ENCODE peak calls at places on chromosomes 7 and 10, in five cellular contexts. M is sigmoid colon; E is NCI-H1092 treated with DMSO at 0.1 percent for 48 hours; G is CD8-positive, alpha-beta T cell; V is posterior vena cava. X is an unnamed sample.

GRCh38 chr7:39560398-39560797 is 5.8 kb upstream of the YAE1 start:
- DNase-seq in M (no peak), G (no peak), E (no peak), V (no peak), X (peak)

GRCh38 chr10:17028843-17029580 is 100.6 kb downstream of the CUBN start:
- DNase-seq in M (no peak), G (no peak), V (no peak), E (no peak), X (no peak)

GRCh38 chr10:128839134-128839533 is 627.9 kb upstream of the MGMT start:
- DNase-seq in V (no peak), G (no peak), E (no peak), M (no peak), X (no peak)

GRCh38 chr7:32958046-32959025 is 1.1 kb downstream of the FKBP9 start:
- DNase-seq in V (peak), G (no peak), M (peak), E (peak), X (peak)

GRCh38 chr7:38629621-38630020 is 1.6 kb downstream of the AMPH start:
- DNase-seq in G (no peak), E (peak), V (no peak), M (no peak), X (peak)

GRCh38 chr7:112462236-112462635 is 12.0 kb downstream of the IFRD1 start:
- DNase-seq in E (no peak), M (no peak), V (no peak), G (no peak), X (no peak)

GRCh38 chr10:7314068-7314646 is 96.7 kb downstream of the SFMBT2 start:
- DNase-seq in V (no peak), E (no peak), M (no peak), G (no peak), X (no peak)

GRCh38 chr7:98630770-98631169 is 13.7 kb downstream of the NPTX2 start:
- DNase-seq in G (no peak), E (no peak), M (no peak), V (no peak), X (no peak)

GRCh38 chr7:74464931-74465906 is 11.5 kb downstream of the GTF2IRD1 start:
- DNase-seq in E (no peak), V (no peak), M (no peak), G (no peak), X (peak)

GRCh38 chr7:108071551-108071950 is 58.6 kb downstream of the LAMB4 start:
- DNase-seq in E (peak), G (no peak), M (no peak), V (no peak), X (no peak)

GRCh38 chr10:120978589-120979252 is 127.6 kb downstream of the WDR11 start:
- DNase-seq in G (no peak), M (no peak), E (no peak), V (no peak), X (peak)

GRCh38 chr7:94696981-94697670 is 41.2 kb upstream of the SGCE start:
- DNase-seq in E (no peak), M (peak), G (no peak), V (no peak), X (no peak)

GRCh38 chr10:7272008-7272407 is 138.8 kb downstream of the SFMBT2 start:
- DNase-seq in E (no peak), M (no peak), G (no peak), V (no peak), X (no peak)

GRCh38 chr7:89607797-89608196 is 546.5 kb upstream of the STEAP1 start:
- DNase-seq in E (no peak), V (no peak), M (no peak), G (no peak), X (no peak)

GRCh38 chr7:2478387-2478760 is 2.2 kb upstream of the GRIFIN start:
- DNase-seq in G (no peak), M (peak), E (peak), V (peak), X (no peak)

GRCh38 chr10:46545861-46546590 is 10.4 kb downstream of the GPRIN2 start:
- DNase-seq in E (no peak), M (peak), V (peak), G (peak), X (no peak)

GRCh38 chr7:149093228-149093627 is 2.7 kb upstream of the ZNF786 start:
- DNase-seq in G (no peak), M (no peak), E (no peak), V (peak), X (no peak)

GRCh38 chr7:95476904-95477594 is 8.7 kb upstream of the ASB4 start:
- DNase-seq in E (peak), G (peak), V (no peak), M (peak), X (peak)

GRCh38 chr10:133353202-133353959 is 4.4 kb downstream of the FUOM start:
- DNase-seq in V (no peak), M (peak), G (no peak), E (no peak), X (no peak)

GRCh38 chr7:37449621-37450020 is 957 bp upstream of the ELMO1 start:
- DNase-seq in V (no peak), G (no peak), E (no peak), M (no peak), X (no peak)

GRCh38 chr7:875051-875450 is 1.3 kb upstream of the GET4 start:
- DNase-seq in V (no peak), E (peak), M (no peak), G (no peak), X (no peak)

GRCh38 chr7:76333388-76334101 is 25.2 kb downstream of the YWHAG start:
- DNase-seq in E (no peak), G (no peak), M (peak), V (peak), X (peak)

GRCh38 chr7:112056409-112056808 is 149.8 kb downstream of the DOCK4 start:
- DNase-seq in E (peak), G (no peak), V (no peak), M (no peak), X (no peak)

GRCh38 chr7:130972201-130972600 is 238.2 kb upstream of the KLF14 start:
- DNase-seq in E (no peak), V (no peak), M (no peak), G (no peak), X (no peak)

GRCh38 chr7:36154255-36155212 is 1.5 kb downstream of the EEPD1 start:
- DNase-seq in E (no peak), G (no peak), V (no peak), M (peak), X (no peak)

GRCh38 chr7:1092806-1093505 is 5.0 kb downstream of the GPER1 start:
- DNase-seq in V (no peak), M (no peak), E (no peak), G (no peak), X (peak)

GRCh38 chr7:142405122-142405765 is 147.4 kb upstream of the PRSS58 start:
- DNase-seq in G (no peak), E (no peak), V (no peak), M (no peak), X (no peak)

GRCh38 chr7:100372256-100372655 is 1.0 kb upstream of the PILRA start:
- DNase-seq in V (peak), E (no peak), G (no peak), M (no peak), X (no peak)

GRCh38 chr10:91022390-91022789 is 101.5 kb upstream of the ANKRD1 start:
- DNase-seq in V (no peak), E (no peak), M (no peak), G (no peak), X (peak)

GRCh38 chr10:104333037-104333727 is 5.1 kb downstream of the ITPRIP start:
- DNase-seq in M (peak), G (peak), V (no peak), E (no peak), X (peak)

GRCh38 chr7:38410056-38410455 is 136.6 kb upstream of the TARP start:
- DNase-seq in E (peak), M (no peak), G (no peak), V (no peak), X (peak)

GRCh38 chr10:90960355-90960814 is 39.5 kb upstream of the ANKRD1 start:
- DNase-seq in M (no peak), E (no peak), G (no peak), V (no peak), X (no peak)

GRCh38 chr10:86899128-86899527 is 58.3 kb downstream of the MMRN2 start:
- DNase-seq in V (no peak), E (no peak), G (no peak), M (no peak), X (peak)

GRCh38 chr10:3225589-3225988 is 53.0 kb upstream of the PITRM1 start:
- DNase-seq in E (no peak), M (no peak), V (no peak), G (no peak), X (no peak)